ENCODE peak calls at places on chromosomes 3 and 15, in ten cellular contexts. U is T-helper 17 cell; Y is AG09319; G is adrenal gland; T is AG08395; P is effector CD4-positive, alpha-beta T cell; L is NCI-H1105 treated with DMSO at 0.1 percent for 48 hours; Q is SW480; C is CD8-positive, alpha-beta memory T cell; V is NCI-H446 treated with DMSO at 0.1 percent for 48 hours. R is an unnamed sample.

GRCh38 chr15:72604794-72605193 is 49.7 kb upstream of the GOLGA6B start:
- DNase-seq in U (no peak), L (no peak), V (no peak), T (peak; percentile 16), P (no peak), Q (peak; percentile 60), Y (no peak), C (no peak), G (no peak), R (no peak)

GRCh38 chr15:78492841-78493240 is 14.5 kb upstream of the HYKK start:
- DNase-seq in Y (no peak), P (no peak), Q (no peak), C (no peak), U (no peak), T (no peak), V (no peak), G (no peak), L (no peak), R (no peak)

GRCh38 chr3:47276558-47276957 is 6.0 kb downstream of the KIF9 start:
- DNase-seq in T (no peak), P (no peak), Y (no peak), G (no peak), V (no peak), U (no peak), L (no peak), Q (no peak), C (no peak), R (no peak)

GRCh38 chr15:73677146-73677607 is 7.0 kb upstream of the CD276 start:
- DNase-seq in G (peak; percentile 78), V (no peak), L (peak; percentile 40), T (peak; percentile 74), U (no peak), Q (peak; percentile 55), P (peak; percentile 34), Y (no peak), C (peak; percentile 60), R (peak; percentile 31)

GRCh38 chr15:41796457-41796856 is 22.2 kb downstream of the MAPKBP1 start:
- DNase-seq in T (peak; percentile 72), C (no peak), P (no peak), Y (peak; percentile 85), U (no peak), V (no peak), Q (no peak), L (no peak), G (no peak), R (no peak)

GRCh38 chr15:59237119-59237853 is 30.6 kb downstream of the LDHAL6B start:
- DNase-seq in Q (no peak), Y (no peak), U (no peak), T (no peak), C (no peak), V (no peak), P (no peak), G (no peak), L (no peak), R (no peak)

GRCh38 chr3:50807266-50807665 is 132.5 kb downstream of the DOCK3 start:
- DNase-seq in G (no peak), T (no peak), Q (peak; percentile 71), Y (no peak), C (no peak), U (no peak), P (no peak), V (no peak), L (peak; percentile 49), R (no peak)

GRCh38 chr3:16380421-16380820 is 115.4 kb downstream of the OXNAD1 start:
- DNase-seq in L (no peak), V (no peak), Y (no peak), T (no peak), U (no peak), P (no peak), Q (no peak), C (no peak), G (no peak), R (no peak)

GRCh38 chr3:129560269-129560787 is 17.4 kb downstream of the H1-8 start:
- DNase-seq in U (no peak), Y (peak; percentile 32), T (peak; percentile 78), L (no peak), G (peak; percentile 58), P (no peak), Q (no peak), V (no peak), C (no peak), R (no peak)

GRCh38 chr3:37861540-37862051 is at the start of gene CTDSPL:
- DNase-seq in G (no peak), P (no peak), V (no peak), Y (peak; percentile 18), T (peak; percentile 73), Q (peak; percentile 61), U (peak; percentile 19), C (no peak), L (peak; percentile 29), R (no peak)